ENCODE peak calls at places on chromosomes 16 and 17, in four cellular contexts. One of them, this sample, is unnamed. For H3K4me1, the result is how much of the 10 kb centered on the place peaks cover.

GRCh38 chr16:30858111-30858495 is 35.8 kb downstream of the BCL7C start:
- DNase-seq in heart right ventricle: no peak
- DNase-seq in suprapubic skin: no peak
- DNase-seq in GM23338: no peak
- DNase-seq in this sample: no peak

GRCh38 chr17:56891751-56892150 is 22.1 kb downstream of the TRIM25 start:
- DNase-seq in heart right ventricle: peak
- DNase-seq in suprapubic skin: no peak
- DNase-seq in GM23338: peak
- DNase-seq in this sample: no peak

GRCh38 chr17:72030067-72030899 is 90.5 kb upstream of the SOX9 start:
- DNase-seq in heart right ventricle: peak
- DNase-seq in suprapubic skin: peak
- DNase-seq in GM23338: peak
- DNase-seq in this sample: no peak

GRCh38 chr17:40023590-40024292 is 8.5 kb downstream of the CSF3 start:
- DNase-seq in heart right ventricle: peak
- DNase-seq in suprapubic skin: no peak
- DNase-seq in GM23338: no peak
- DNase-seq in this sample: no peak

GRCh38 chr17:6894206-6894528 is 62.6 kb upstream of the TEKT1 start:
- DNase-seq in heart right ventricle: no peak
- DNase-seq in suprapubic skin: no peak
- DNase-seq in GM23338: peak
- DNase-seq in this sample: no peak

GRCh38 chr17:29619251-29619650 is 3.5 kb downstream of the CORO6 start:
- DNase-seq in heart right ventricle: no peak
- DNase-seq in suprapubic skin: no peak
- DNase-seq in GM23338: peak
- DNase-seq in this sample: no peak

GRCh38 chr16:70578035-70578434 is 54.4 kb downstream of the SF3B3 start:
- DNase-seq in heart right ventricle: no peak
- DNase-seq in suprapubic skin: peak
- DNase-seq in GM23338: no peak
- DNase-seq in this sample: no peak

GRCh38 chr17:39671651-39672521 is 3.6 kb downstream of the PNMT start:
- DNase-seq in heart right ventricle: peak
- DNase-seq in suprapubic skin: peak
- DNase-seq in GM23338: peak
- DNase-seq in this sample: peak

GRCh38 chr17:81030726-81031570 is 4.0 kb upstream of the BAIAP2 start:
- DNase-seq in heart right ventricle: no peak
- DNase-seq in suprapubic skin: peak
- DNase-seq in GM23338: no peak
- DNase-seq in this sample: no peak

GRCh38 chr16:50293994-50294855 is 27.9 kb downstream of the ADCY7 start:
- DNase-seq in heart right ventricle: peak
- DNase-seq in suprapubic skin: peak
- DNase-seq in GM23338: no peak
- DNase-seq in this sample: no peak

GRCh38 chr17:63682441-63682840 is 17.5 kb downstream of the LIMD2 start:
- DNase-seq in heart right ventricle: no peak
- DNase-seq in suprapubic skin: no peak
- DNase-seq in GM23338: no peak
- DNase-seq in this sample: no peak

GRCh38 chr16:84496991-84497390 is 7.5 kb downstream of the MEAK7 start:
- DNase-seq in heart right ventricle: no peak
- DNase-seq in suprapubic skin: no peak
- DNase-seq in GM23338: no peak
- DNase-seq in this sample: no peak

GRCh38 chr16:50266337-50267091 is at the start of gene ADCY7:
- DNase-seq in heart right ventricle: peak
- DNase-seq in suprapubic skin: peak
- DNase-seq in GM23338: peak
- DNase-seq in this sample: peak

GRCh38 chr17:83173997-83174858 is 94.8 kb downstream of the METRNL start:
- DNase-seq in heart right ventricle: no peak
- DNase-seq in suprapubic skin: no peak
- DNase-seq in GM23338: no peak
- DNase-seq in this sample: no peak

GRCh38 chr16:30977502-30977901 is 7.5 kb upstream of the HSD3B7 start:
- DNase-seq in heart right ventricle: no peak
- DNase-seq in suprapubic skin: no peak
- DNase-seq in GM23338: peak
- DNase-seq in this sample: no peak

GRCh38 chr17:30095507-30096244 is 20.9 kb upstream of the NSRP1 start:
- DNase-seq in heart right ventricle: no peak
- DNase-seq in suprapubic skin: no peak
- DNase-seq in GM23338: peak
- DNase-seq in this sample: no peak

GRCh38 chr16:67773099-67773498 is 33.3 kb downstream of the RANBP10 start:
- DNase-seq in heart right ventricle: no peak
- DNase-seq in suprapubic skin: no peak
- DNase-seq in GM23338: no peak
- DNase-seq in this sample: no peak

GRCh38 chr16:27772093-27772820 is 222.3 kb downstream of the KATNIP start:
- DNase-seq in heart right ventricle: no peak
- DNase-seq in suprapubic skin: no peak
- DNase-seq in GM23338: no peak
- DNase-seq in this sample: no peak

GRCh38 chr17:35289222-35289621 is 46.4 kb downstream of the SLFN5 start:
- DNase-seq in heart right ventricle: no peak
- DNase-seq in suprapubic skin: no peak
- DNase-seq in GM23338: no peak
- DNase-seq in this sample: no peak

GRCh38 chr17:10827898-10828552 is 9.9 kb downstream of the PIRT start:
- DNase-seq in heart right ventricle: no peak
- DNase-seq in suprapubic skin: no peak
- DNase-seq in GM23338: no peak
- DNase-seq in this sample: no peak

GRCh38 chr17:19338031-19338990 is 24.2 kb downstream of the B9D1 start:
- DNase-seq in heart right ventricle: peak
- DNase-seq in suprapubic skin: no peak
- DNase-seq in GM23338: peak
- DNase-seq in this sample: peak

GRCh38 chr16:1119766-1120611 is 23.9 kb upstream of the C1QTNF8 start:
- DNase-seq in heart right ventricle: no peak
- DNase-seq in suprapubic skin: no peak
- DNase-seq in GM23338: no peak
- DNase-seq in this sample: no peak

GRCh38 chr16:64417711-64418227 is 704.1 kb downstream of the CDH11 start:
- DNase-seq in heart right ventricle: no peak
- DNase-seq in suprapubic skin: no peak
- DNase-seq in GM23338: no peak
- DNase-seq in this sample: no peak

GRCh38 chr17:55555772-55556171 is 44.5 kb upstream of the SMIM36 start:
- DNase-seq in heart right ventricle: no peak
- DNase-seq in suprapubic skin: no peak
- DNase-seq in GM23338: no peak
- DNase-seq in this sample: no peak

GRCh38 chr16:27240948-27241531 is 27.5 kb downstream of the NSMCE1 start:
- DNase-seq in heart right ventricle: no peak
- DNase-seq in suprapubic skin: peak
- DNase-seq in GM23338: no peak
- DNase-seq in this sample: peak

GRCh38 chr16:67023689-67024088 is 5.3 kb upstream of the CBFB start:
- DNase-seq in heart right ventricle: no peak
- DNase-seq in suprapubic skin: no peak
- DNase-seq in GM23338: no peak
- DNase-seq in this sample: peak

GRCh38 chr16:82880361-82880760 is 253.6 kb downstream of the CDH13 start:
- DNase-seq in heart right ventricle: no peak
- DNase-seq in suprapubic skin: no peak
- DNase-seq in GM23338: no peak
- DNase-seq in this sample: no peak

GRCh38 chr16:10521681-10522274 is 58.6 kb downstream of the EMP2 start:
- DNase-seq in heart right ventricle: no peak
- DNase-seq in suprapubic skin: peak
- DNase-seq in GM23338: peak
- DNase-seq in this sample: peak

GRCh38 chr16:83606486-83607030 is 201.2 kb upstream of the HSBP1 start:
- DNase-seq in heart right ventricle: no peak
- DNase-seq in suprapubic skin: no peak
- DNase-seq in GM23338: peak
- DNase-seq in this sample: no peak

GRCh38 chr17:22505660-22506059 is 813.3 kb downstream of the KCNJ18 start:
- DNase-seq in heart right ventricle: no peak
- DNase-seq in suprapubic skin: no peak
- DNase-seq in GM23338: no peak
- DNase-seq in this sample: no peak

GRCh38 chr16:24610421-24610765 is 71.0 kb downstream of the RBBP6 start:
- DNase-seq in heart right ventricle: peak
- DNase-seq in suprapubic skin: no peak
- DNase-seq in GM23338: peak
- DNase-seq in this sample: no peak

GRCh38 chr16:54766355-54766754 is 164.3 kb upstream of the IRX5 start:
- DNase-seq in heart right ventricle: no peak
- DNase-seq in suprapubic skin: no peak
- DNase-seq in GM23338: no peak
- DNase-seq in this sample: no peak

GRCh38 chr17:18159551-18160120 is 24.0 kb upstream of the ALKBH5 start:
- DNase-seq in heart right ventricle: no peak
- DNase-seq in suprapubic skin: no peak
- DNase-seq in GM23338: no peak
- DNase-seq in this sample: no peak

GRCh38 chr17:48181653-48182052 is 74.1 kb downstream of the SNX11 start:
- DNase-seq in heart right ventricle: no peak
- DNase-seq in suprapubic skin: no peak
- DNase-seq in GM23338: peak
- DNase-seq in this sample: no peak

GRCh38 chr16:79361132-79361751 is 239.3 kb downstream of the MAF start:
- DNase-seq in heart right ventricle: no peak
- DNase-seq in suprapubic skin: no peak
- DNase-seq in GM23338: no peak
- DNase-seq in this sample: no peak

GRCh38 chr17:66549312-66549705 is 246.9 kb downstream of the PRKCA start:
- DNase-seq in heart right ventricle: no peak
- DNase-seq in suprapubic skin: no peak
- DNase-seq in GM23338: peak
- DNase-seq in this sample: no peak

GRCh38 chr16:17166095-17166494 is 304.7 kb downstream of the XYLT1 start:
- DNase-seq in heart right ventricle: no peak
- DNase-seq in suprapubic skin: no peak
- DNase-seq in GM23338: no peak
- DNase-seq in this sample: no peak

GRCh38 chr16:84983308-84983707 is 28.0 kb downstream of the ZDHHC7 start:
- DNase-seq in heart right ventricle: no peak
- DNase-seq in suprapubic skin: no peak
- DNase-seq in GM23338: no peak
- DNase-seq in this sample: no peak

GRCh38 chr16:88456356-88457292 is 3.5 kb downstream of the ZFPM1 start:
- DNase-seq in heart right ventricle: no peak
- DNase-seq in suprapubic skin: no peak
- DNase-seq in GM23338: no peak
- DNase-seq in this sample: no peak
- H3K4me3 ChIP-seq in heart right ventricle: peak
- H3K4me3 ChIP-seq in suprapubic skin: peak
- H3K4me3 ChIP-seq in GM23338: peak
- H3K4me3 ChIP-seq in this sample: peak

GRCh38 chr16:3465911-3466584 is 22.6 kb downstream of the NAA60 start:
- DNase-seq in heart right ventricle: no peak
- DNase-seq in suprapubic skin: no peak
- DNase-seq in GM23338: no peak
- DNase-seq in this sample: no peak
- H3K4me1 ChIP-seq in heart right ventricle: half or more
- H3K4me1 ChIP-seq in suprapubic skin: under half
- H3K4me1 ChIP-seq in GM23338: under half
- H3K4me1 ChIP-seq in this sample: under half

DNA sequence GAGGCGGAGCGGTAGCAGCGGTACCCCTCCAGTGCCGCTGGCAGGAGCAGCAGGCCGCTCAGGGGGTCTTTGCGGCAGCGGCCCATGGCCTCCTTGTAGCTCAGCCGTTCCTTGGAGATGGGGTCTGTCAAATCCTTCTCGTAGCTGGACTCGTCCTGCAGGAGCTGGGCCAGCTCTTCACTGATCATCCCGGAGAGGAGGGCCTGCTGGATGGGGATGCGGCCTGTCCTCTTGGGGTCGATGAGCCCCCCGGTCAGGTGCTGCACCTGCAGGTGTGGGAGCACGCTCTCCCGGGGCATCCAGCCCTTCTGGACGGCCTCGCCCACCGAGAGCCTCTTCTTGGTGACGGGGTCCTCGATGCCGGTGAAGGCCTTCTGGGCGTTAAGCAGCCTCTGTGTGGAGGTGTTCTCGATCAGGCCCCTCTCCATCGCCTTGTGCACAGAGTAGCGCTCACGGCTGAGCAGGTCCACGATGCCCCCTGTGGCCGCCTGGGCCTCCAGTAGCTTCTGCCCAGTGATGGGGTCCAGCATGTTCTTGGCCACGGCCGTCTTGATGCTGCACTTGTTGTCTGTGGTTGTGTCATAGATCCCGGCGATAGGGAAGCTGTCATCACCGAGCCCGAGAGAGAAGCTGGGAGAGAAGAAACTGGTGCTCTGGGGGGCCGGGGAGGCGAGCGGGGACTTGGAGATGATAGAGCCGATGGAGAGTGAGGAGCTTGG is 6.6 kb downstream of the CDK3 start:
- DNase-seq in heart right ventricle: no peak
- DNase-seq in suprapubic skin: no peak
- DNase-seq in GM23338: no peak
- DNase-seq in this sample: no peak
- TF ChIP-seq CTCF in heart right ventricle: no peak
- TF ChIP-seq CTCF in suprapubic skin: no peak
- TF ChIP-seq CTCF in GM23338: peak
- TF ChIP-seq CTCF in this sample: no peak

DNA sequence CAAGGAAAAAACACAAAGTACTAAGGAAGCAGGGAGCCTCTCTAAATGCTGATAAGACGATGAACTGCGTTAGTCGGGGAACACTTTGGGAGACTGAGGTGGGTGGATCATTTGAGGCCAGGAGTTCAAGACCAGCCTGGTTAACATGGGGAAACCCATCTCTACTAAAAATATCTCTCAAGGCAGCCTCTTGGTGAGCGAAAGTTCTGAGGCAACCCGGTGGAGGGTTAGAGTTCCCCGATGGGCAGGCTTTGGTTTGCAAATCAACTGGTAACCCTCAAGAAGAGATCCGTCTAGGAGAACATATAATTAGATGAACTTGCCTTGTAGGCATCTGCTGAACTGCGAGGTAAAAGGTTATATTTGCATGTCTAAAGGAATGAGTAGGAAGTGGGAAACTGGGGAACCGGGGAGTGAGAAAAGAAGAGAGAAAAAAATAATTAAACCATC is 44.6 kb downstream of the WSB1 start:
- DNase-seq in heart right ventricle: no peak
- DNase-seq in suprapubic skin: no peak
- DNase-seq in GM23338: no peak
- DNase-seq in this sample: no peak
- H3K4me3 ChIP-seq in heart right ventricle: no peak
- H3K4me3 ChIP-seq in suprapubic skin: no peak
- H3K4me3 ChIP-seq in GM23338: peak
- H3K4me3 ChIP-seq in this sample: no peak

GRCh38 chr16:8957509-8958157 is 6.1 kb downstream of the USP7 start:
- DNase-seq in heart right ventricle: no peak
- DNase-seq in suprapubic skin: no peak
- DNase-seq in GM23338: no peak
- DNase-seq in this sample: no peak
- H3K4me1 ChIP-seq in heart right ventricle: half or more
- H3K4me1 ChIP-seq in suprapubic skin: half or more
- H3K4me1 ChIP-seq in GM23338: half or more
- H3K4me1 ChIP-seq in this sample: half or more

This sample was measured in ascending aorta.